ENCODE peak calls at places on chromosomes 7 and 10, in four cellular contexts. G is memory B cell; U is posterior vena cava; V is stimulated activated CD4-positive, alpha-beta T cell treated with anti-CD3 and anti-CD28 coated beads, Interleukin-2, amount 100 ng/mL, for 4 hours. A is an unnamed sample.

GRCh38 chr10:130003787-130004613 is 39.9 kb upstream of the EBF3 start:
- DNase-seq in G (no peak), U (no peak), V (no peak), A (no peak)

GRCh38 chr10:110357252-110357780 is 52.6 kb upstream of the SMNDC1 start:
- DNase-seq in G (peak), U (no peak), V (peak), A (peak)

GRCh38 chr10:42987121-42987541 is 89.7 kb upstream of the RET start:
- DNase-seq in G (no peak), U (peak), V (no peak), A (peak)

GRCh38 chr10:120328647-120329046 is 128.4 kb upstream of the PLPP4 start:
- DNase-seq in G (no peak), U (no peak), V (no peak), A (no peak)

GRCh38 chr10:30057421-30057841 is 2.0 kb downstream of the JCAD start:
- DNase-seq in G (no peak), U (no peak), V (no peak), A (no peak)

GRCh38 chr7:83410989-83411591 is 237.8 kb downstream of the SEMA3E start:
- DNase-seq in G (no peak), U (no peak), V (no peak), A (peak)

GRCh38 chr10:87895430-87895829 is 32.0 kb downstream of the PTEN start:
- DNase-seq in G (no peak), U (no peak), V (no peak), A (no peak)

GRCh38 chr7:151924508-151924907 is 31.7 kb upstream of the GALNTL5 start:
- DNase-seq in G (no peak), U (no peak), V (no peak), A (no peak)

GRCh38 chr7:81573128-81573527 is 196.7 kb downstream of the HGF start:
- DNase-seq in G (no peak), U (no peak), V (no peak), A (no peak)

GRCh38 chr7:46568420-46569116 is 647.5 kb upstream of the IGFBP3 start:
- DNase-seq in G (no peak), U (no peak), V (no peak), A (no peak)

GRCh38 chr10:119461923-119462322 is 80.6 kb downstream of the RGS10 start:
- DNase-seq in G (no peak), U (no peak), V (no peak), A (no peak)

GRCh38 chr7:65379318-65379717 is 5.7 kb downstream of the ZNF92 start:
- DNase-seq in G (no peak), U (no peak), V (no peak), A (no peak)

GRCh38 chr7:133354546-133355324 is 101.9 kb downstream of the EXOC4 start:
- DNase-seq in G (no peak), U (no peak), V (no peak), A (no peak)

GRCh38 chr10:94300042-94300441 is 62.7 kb downstream of the NOC3L start:
- DNase-seq in G (no peak), U (no peak), V (no peak), A (no peak)

GRCh38 chr7:143216151-143216550 is 5.7 kb upstream of the TAS2R40 start:
- DNase-seq in G (no peak), U (no peak), V (no peak), A (no peak)

GRCh38 chr10:127196227-127196954 is at the start of gene INSYN2A:
- DNase-seq in G (no peak), U (no peak), V (no peak), A (no peak)

A was measured in mucosa of gallbladder.